ENCODE peak calls at places on chromosomes 1 and 21, in five cellular contexts. H is heart right ventricle, T is heart left ventricle, B is brain microvascular endothelial cell, G is ascending aorta. M is an unnamed sample.

GRCh38 chr1:218367118-218367517 is 22.0 kb downstream of the TGFB2 start:
- DNase-seq in H (no peak), T (no peak), B (no peak), G (no peak), M (no peak)

GRCh38 chr1:163406787-163407186 is 85.0 kb downstream of the NUF2 start:
- DNase-seq in H (no peak), T (no peak), B (no peak), G (no peak), M (no peak)

GRCh38 chr1:201396859-201397464 is 2.2 kb downstream of the LAD1 start:
- DNase-seq in H (no peak), T (no peak), B (no peak), G (no peak), M (no peak)

GRCh38 chr1:32250893-32251716 is at the start of gene LCK:
- DNase-seq in H (peak; percentile 20), T (no peak), B (no peak), G (no peak), M (no peak)

GRCh38 chr21:35212393-35213127 is 163.5 kb upstream of the RUNX1 start:
- DNase-seq in H (no peak), T (peak; percentile 38), B (no peak), G (no peak), M (no peak)

GRCh38 chr1:41053324-41053723 is 31.8 kb upstream of the SLFNL1 start:
- DNase-seq in H (no peak), T (no peak), B (no peak), G (no peak), M (no peak)

GRCh38 chr1:21672478-21673276 is 3.5 kb upstream of the RAP1GAP start:
- DNase-seq in H (no peak), T (no peak), B (no peak), G (no peak), M (no peak)

GRCh38 chr21:23900727-23901126 is 1706.6 kb downstream of the MRPL39 start:
- DNase-seq in H (no peak), T (no peak), B (no peak), G (no peak), M (no peak)

GRCh38 chr1:16073490-16074104 is at the start of gene FAM131C:
- DNase-seq in H (no peak), T (no peak), B (no peak), G (no peak), M (no peak)

GRCh38 chr1:50681931-50682330 is 258.7 kb upstream of the DMRTA2 start:
- DNase-seq in H (no peak), T (no peak), B (no peak), G (no peak), M (no peak)

GRCh38 chr1:50684185-50684584 is 260.9 kb upstream of the DMRTA2 start:
- DNase-seq in H (no peak), T (no peak), B (no peak), G (no peak), M (no peak)
- TF ChIP-seq CTCF in H (no peak), T (no peak), B (peak; percentile 39), G (no peak), M (no peak)

DNA sequence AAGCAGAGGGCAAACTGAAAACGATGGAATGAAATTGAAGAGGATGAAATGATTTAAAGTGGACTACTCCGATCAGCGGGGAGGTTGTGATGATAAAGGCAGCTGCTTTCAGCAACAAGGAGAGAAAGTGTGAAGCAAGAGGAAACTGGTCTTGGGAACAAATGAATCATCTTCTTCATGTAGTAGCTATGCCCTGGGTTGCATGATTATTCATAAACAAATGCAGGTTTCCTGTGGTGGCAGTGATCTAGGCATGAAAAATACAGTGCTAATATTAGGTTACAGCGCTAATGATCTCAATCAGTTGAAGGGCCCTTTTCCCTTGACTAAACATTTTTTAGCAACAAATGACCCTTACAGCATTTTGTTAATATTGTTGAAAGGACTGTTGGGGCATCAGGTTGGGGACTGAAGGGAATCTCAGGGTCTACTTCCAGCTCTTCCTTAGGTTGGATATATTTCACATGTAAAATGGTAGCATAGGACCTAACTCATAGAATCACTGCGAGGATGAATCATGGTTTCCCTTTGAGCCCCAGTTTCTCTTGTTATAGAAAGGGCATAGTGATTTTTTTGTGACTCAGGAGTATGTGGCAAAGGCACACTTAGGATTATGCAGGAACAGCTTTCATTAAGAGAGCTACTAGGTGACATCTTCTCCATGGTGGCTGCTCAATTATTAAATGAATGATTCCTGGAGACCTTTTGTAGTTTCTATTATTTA is 1.9 kb upstream of the ZFYVE9 start:
- DNase-seq in H (no peak), T (no peak), B (peak; percentile 85), G (no peak), M (peak; percentile 31)
- H3K4me3 ChIP-seq in H (no peak overlapping the region), T (no peak overlapping the region), B (no peak overlapping the region), G (no peak overlapping the region), M (no peak overlapping the region)

GRCh38 chr1:150168960-150169565 is 19.3 kb downstream of the PLEKHO1 start:
- DNase-seq in H (peak; percentile 67), T (peak; percentile 70), B (peak; percentile 60), G (peak; percentile 87), M (no peak)

GRCh38 chr1:150164224-150164623 is 14.5 kb downstream of the PLEKHO1 start:
- DNase-seq in H (peak; percentile 36), T (no peak), B (no peak), G (no peak), M (no peak)

GRCh38 chr1:150162862-150163706 is 13.4 kb downstream of the PLEKHO1 start:
- DNase-seq in H (peak; percentile 71), T (peak; percentile 89), B (peak; percentile 99), G (peak; percentile 97), M (peak; percentile 99)

GRCh38 chr1:150164769-150165168 is 15.1 kb downstream of the PLEKHO1 start:
- DNase-seq in H (no peak), T (no peak), B (no peak), G (no peak), M (no peak)

DNA sequence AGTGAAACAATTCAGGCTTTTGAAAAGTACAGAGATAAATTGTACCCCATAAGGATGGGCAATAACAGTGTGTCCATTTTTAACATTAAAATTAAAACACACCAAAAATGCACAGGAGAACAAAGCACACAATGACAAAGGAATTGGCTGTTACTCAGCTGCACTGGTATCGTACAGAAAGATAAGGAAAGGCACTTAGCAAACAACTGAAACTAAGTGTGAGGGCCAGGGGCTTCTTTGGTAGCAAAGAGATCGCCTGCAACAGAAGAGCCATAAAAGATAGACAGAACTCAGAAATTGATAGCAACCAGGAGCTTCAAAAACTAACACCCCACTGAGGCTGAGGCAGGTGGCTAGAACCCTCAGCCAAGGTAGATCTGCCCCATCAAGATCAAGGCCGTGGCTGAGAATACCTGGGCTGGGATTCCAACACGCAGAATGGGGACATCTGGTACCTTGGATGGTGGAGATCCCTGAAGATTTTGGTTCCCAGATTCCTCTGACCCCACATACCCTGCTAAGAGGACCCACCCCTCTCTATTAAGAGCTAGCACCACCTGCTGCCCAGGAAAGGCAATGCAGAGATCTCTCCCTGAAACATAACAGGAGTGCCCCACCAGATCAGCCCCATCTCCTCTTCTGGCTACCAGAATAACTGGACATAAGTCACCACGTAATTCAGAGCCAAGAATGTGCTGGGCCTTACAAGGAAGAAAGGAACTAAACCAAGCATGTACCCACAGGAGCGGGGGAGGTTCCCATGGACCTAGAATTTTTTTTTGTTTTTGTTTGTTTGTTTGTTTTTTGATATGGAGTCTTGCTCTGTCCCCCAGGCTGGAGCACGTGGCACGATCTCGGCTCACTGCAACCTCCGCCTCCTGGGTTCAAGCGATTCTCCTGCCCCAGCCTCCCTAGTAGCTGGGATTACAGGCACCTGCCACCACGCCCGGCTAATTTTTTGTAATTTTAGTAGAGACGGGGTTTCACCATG is 16.2 kb downstream of the PLEKHO1 start:
- DNase-seq in H (peak; percentile 40), T (peak; percentile 54), B (peak; percentile 50), G (no peak), M (no peak)
- TF ChIP-seq CTCF in H (peak; percentile 55), T (peak; percentile 53), B (peak; percentile 90), G (peak; percentile 55), M (peak; percentile 77)

GRCh38 chr1:62746086-62746808 is 37.7 kb upstream of the ATG4C start:
- DNase-seq in H (no peak), T (no peak), B (peak; percentile 25), G (no peak), M (peak; percentile 30)
- H3K4me3 ChIP-seq in H (no peak overlapping the region), T (no peak overlapping the region), B (peak overlapping the region; percentile 36), G (no peak overlapping the region), M (peak overlapping the region; percentile 26)

GRCh38 chr1:202965441-202965821 is 1.6 kb downstream of the CYB5R1 start:
- DNase-seq in H (no peak), T (no peak), B (no peak), G (no peak), M (no peak)
- TF ChIP-seq CTCF in H (no peak), T (no peak), B (no peak), G (no peak), M (no peak)

DNA sequence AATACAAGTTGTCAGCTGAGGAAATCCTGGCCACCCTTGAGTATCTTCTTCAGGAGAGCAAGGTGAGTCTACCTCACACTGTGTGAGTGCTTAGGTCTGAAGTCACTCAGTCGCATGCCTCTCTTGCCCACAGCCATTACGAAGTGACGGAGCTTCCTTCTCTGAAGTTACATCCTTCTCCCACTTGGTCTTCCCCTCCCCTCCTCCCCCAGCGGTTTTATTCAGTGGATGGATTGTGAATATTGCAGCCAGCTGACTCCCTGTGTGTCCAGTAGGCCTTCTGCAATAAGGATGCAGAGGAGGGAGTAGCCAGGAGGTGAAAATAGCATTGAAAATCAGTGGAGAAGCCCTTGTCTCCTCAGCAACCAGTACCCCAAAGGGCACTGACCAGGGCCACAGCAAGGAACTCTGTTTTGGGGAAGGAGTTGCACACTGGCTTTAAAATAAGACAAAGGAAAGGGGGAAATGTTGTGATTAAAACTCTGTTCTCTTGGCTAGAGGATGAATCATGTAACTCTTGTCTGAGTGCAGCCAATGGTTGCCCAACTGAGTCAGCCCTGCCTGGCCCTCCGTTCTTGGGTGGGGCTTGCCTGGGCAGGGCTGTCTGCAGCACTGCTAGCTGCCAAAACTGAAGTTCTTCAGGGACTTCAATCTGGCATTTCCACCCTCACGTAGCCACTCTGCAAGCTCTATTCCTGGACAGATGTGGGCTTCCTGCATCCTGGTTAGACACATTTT is 4.4 kb downstream of the S100A10 start:
- DNase-seq in H (peak; percentile 68), T (no peak), B (peak; percentile 76), G (peak; percentile 90), M (peak; percentile 69)
- H3K4me3 ChIP-seq in H (no peak overlapping the region), T (no peak overlapping the region), B (peak overlapping the region; percentile 18), G (no peak overlapping the region), M (peak overlapping the region; percentile 92)

GRCh38 chr1:83497563-83497962 is 501.4 kb downstream of the TTLL7 start:
- DNase-seq in H (no peak), T (no peak), B (peak; percentile 2), G (no peak), M (peak; percentile 31)

GRCh38 chr1:83500531-83500930 is 498.4 kb downstream of the TTLL7 start:
- DNase-seq in H (no peak), T (no peak), B (no peak), G (no peak), M (no peak)

GRCh38 chr1:83503153-83503552 is 495.8 kb downstream of the TTLL7 start:
- DNase-seq in H (no peak), T (no peak), B (no peak), G (no peak), M (no peak)

GRCh38 chr1:83499998-83500397 is 498.9 kb downstream of the TTLL7 start:
- DNase-seq in H (no peak), T (no peak), B (no peak), G (no peak), M (no peak)

DNA sequence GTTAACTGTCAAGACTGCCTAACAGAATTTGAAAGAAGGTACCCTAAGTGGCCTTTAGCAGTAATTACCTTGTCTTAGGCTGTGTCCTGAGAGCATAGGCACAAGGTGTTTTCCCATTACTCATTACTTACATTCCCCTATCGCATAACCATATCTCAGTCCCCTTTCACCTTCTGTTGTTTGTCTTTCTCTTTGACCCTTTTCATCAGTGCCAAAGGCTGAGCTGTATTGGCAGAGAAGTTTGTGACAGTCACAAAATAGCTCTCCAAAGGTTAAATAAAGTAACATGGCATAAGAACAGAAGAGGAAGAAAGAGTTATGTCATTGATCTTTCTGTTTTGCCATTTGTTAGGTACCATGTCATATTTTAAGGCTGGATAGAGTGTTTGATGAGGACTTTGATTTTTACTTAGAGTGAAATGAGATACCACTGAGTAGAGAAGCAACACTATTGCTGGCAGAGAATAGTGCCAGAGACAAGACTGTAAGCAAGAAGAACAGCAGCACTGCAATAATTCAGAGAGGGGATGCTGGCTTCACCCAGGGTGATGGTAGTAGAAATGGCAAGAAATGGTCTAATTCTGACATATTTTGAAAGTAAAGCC is 497.8 kb downstream of the TTLL7 start:
- DNase-seq in H (no peak), T (no peak), B (no peak), G (no peak), M (no peak)
- TF ChIP-seq CTCF in H (no peak), T (no peak), B (no peak), G (no peak), M (no peak)